ENCODE peak calls at places on chromosomes 16 and 17, in five cellular contexts. S is pancreas, F is stomach, M is AG04450, V is brain microvascular endothelial cell. U is an unnamed sample.
A peak's percentile ranks its signal among the peaks of the same experiment; 100 is the strongest.

GRCh38 chr17:34633760-34634159 is 54.4 kb downstream of the TMEM132E start:
- DNase-seq in S (no peak), F (no peak), M (no peak), V (no peak), U (no peak)

GRCh38 chr17:60909405-60909804 is 231.8 kb downstream of the BCAS3 start:
- DNase-seq in F (no peak), M (no peak), V (no peak), S (no peak), U (no peak)

GRCh38 chr17:65279456-65279855 is 142.3 kb downstream of the RGS9 start:
- DNase-seq in V (no peak), F (no peak), S (no peak), M (no peak), U (no peak)

GRCh38 chr17:42541041-42541833 is 5.2 kb downstream of the NAGLU start:
- DNase-seq in S (no peak), V (no peak), F (peak; percentile 48), M (no peak), U (no peak)

GRCh38 chr17:19508327-19508867 is 25.3 kb upstream of the SLC47A1 start:
- DNase-seq in F (no peak), V (no peak), S (peak; percentile 31), M (no peak), U (peak; percentile 31)

GRCh38 chr17:50426814-50427787 is 1.1 kb downstream of the ACSF2 start:
- DNase-seq in S (no peak), F (peak; percentile 56), V (peak; percentile 40), M (no peak), U (peak; percentile 17)

GRCh38 chr17:52827526-52827925 is 669.0 kb upstream of the CA10 start:
- DNase-seq in F (no peak), M (no peak), V (no peak), S (no peak), U (no peak)

GRCh38 chr17:82645516-82645915 is 2.7 kb downstream of the WDR45B start:
- DNase-seq in S (no peak), M (no peak), V (no peak), F (no peak), U (no peak)

GRCh38 chr16:75293173-75293572 is 41.7 kb upstream of the BCAR1 start:
- DNase-seq in F (no peak), V (no peak), M (no peak), S (no peak), U (no peak)

GRCh38 chr16:54542805-54543504 is 256.4 kb upstream of the IRX3 start:
- DNase-seq in F (no peak), S (no peak), V (no peak), M (no peak), U (no peak)

GRCh38 chr17:58315281-58315711 is 13.3 kb downstream of the TSPOAP1 start:
- DNase-seq in V (no peak), M (no peak), S (peak; percentile 1), F (peak; percentile 5), U (no peak)

GRCh38 chr17:17108681-17109049 is 66.4 kb downstream of the MPRIP start:
- DNase-seq in V (no peak), M (no peak), S (peak; percentile 41), F (peak; percentile 57), U (peak; percentile 16)

DNA sequence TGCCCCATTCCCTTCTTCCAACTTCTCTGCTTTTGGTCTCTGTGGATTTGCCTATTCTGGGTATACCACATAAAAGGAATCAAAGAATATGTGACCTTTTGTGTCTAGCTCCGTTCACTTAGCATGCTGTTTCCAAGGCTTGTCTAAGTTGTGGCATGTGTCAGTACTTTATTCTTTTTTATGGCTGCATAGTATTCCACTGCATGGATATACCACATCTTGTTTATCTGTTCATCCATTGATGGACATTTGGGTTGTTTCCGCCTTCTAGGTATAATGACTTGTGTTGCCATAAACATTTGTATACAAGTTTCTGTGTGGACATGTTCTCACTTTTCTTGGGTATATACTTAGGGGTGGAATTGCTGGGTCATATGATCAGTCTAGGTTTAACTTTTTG is 432.6 kb downstream of the MAF start:
- DNase-seq in F (no peak), M (no peak), S (no peak), V (no peak), U (no peak)
- H3K4me3 ChIP-seq in F (no peak overlapping the region), M (no peak overlapping the region), S (no peak overlapping the region), V (no peak overlapping the region), U (no peak overlapping the region)

GRCh38 chr16:10979717-10980601 is 35.6 kb downstream of the CLEC16A start:
- DNase-seq in F (no peak), M (no peak), S (no peak), V (no peak), U (no peak)

GRCh38 chr16:10976663-10977062 is 32.3 kb downstream of the CLEC16A start:
- DNase-seq in V (no peak), S (no peak), F (no peak), M (no peak), U (no peak)

GRCh38 chr16:10978124-10978523 is 33.8 kb downstream of the CLEC16A start:
- DNase-seq in V (no peak), F (no peak), M (no peak), S (no peak), U (no peak)

GRCh38 chr16:10980811-10981210 is 36.4 kb downstream of the CLEC16A start:
- DNase-seq in F (no peak), V (no peak), S (no peak), M (no peak), U (no peak)

GRCh38 chr16:10978846-10979446 is 34.6 kb downstream of the CLEC16A start:
- DNase-seq in M (no peak), S (no peak), V (no peak), F (no peak), U (no peak)
- H3K4me3 ChIP-seq in M (no peak overlapping the region), S (no peak overlapping the region), V (no peak overlapping the region), F (no peak overlapping the region), U (no peak overlapping the region)

DNA sequence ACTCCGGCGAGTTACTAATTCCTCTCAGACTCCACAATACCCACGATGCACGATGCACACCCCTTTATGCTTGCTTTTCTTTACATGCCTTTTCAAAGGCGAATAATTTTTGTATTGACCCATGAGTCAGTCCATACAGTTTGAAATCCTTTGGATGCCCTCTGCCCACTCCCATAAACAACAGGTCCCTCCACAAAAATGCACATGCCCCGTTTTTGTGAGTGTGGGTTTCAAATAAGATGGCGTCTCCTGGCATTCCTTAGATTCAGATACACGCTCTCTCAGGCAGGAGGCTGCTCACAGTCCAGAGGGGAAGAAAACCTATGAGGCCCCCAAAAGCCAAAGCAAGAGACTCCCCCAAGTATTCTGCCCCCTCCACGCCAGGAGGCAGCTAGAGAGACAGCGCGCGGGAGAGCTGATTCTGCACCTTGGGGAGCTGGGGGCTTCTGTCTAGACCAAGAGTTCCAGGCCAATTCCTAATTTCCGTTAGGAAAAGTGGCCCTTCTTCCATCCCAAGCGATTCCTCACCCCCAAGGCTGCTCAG is 19.6 kb upstream of the HOXB9 start:
- DNase-seq in S (no peak), V (no peak), M (no peak), F (no peak), U (no peak)
- H3K4me3 ChIP-seq in S (no peak overlapping the region), V (no peak overlapping the region), M (no peak overlapping the region), F (no peak overlapping the region), U (no peak overlapping the region)

DNA sequence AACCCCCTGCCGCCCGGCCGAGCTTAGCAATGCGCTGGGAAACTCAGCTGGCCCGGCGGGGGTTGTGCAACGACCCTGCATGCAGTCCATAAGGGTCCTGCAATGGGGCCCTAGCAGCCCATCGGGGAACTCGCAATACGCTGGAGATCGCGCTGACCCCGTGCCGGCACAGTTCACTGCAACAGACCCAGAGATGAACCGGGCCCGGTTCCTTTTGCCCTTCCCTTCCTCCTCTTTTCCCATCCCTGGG is 367 bp downstream of the SLC25A11 start:
- DNase-seq in S (no peak), F (no peak), M (no peak), V (no peak), U (peak; percentile 44)
- H3K4me3 ChIP-seq in S (peak overlapping the region; percentile 52), F (peak overlapping the region; percentile 70), M (peak overlapping the region; percentile 92), V (peak overlapping the region; percentile 85), U (peak overlapping the region; percentile 84)

GRCh38 chr16:55701442-55702319 is 45.9 kb downstream of the SLC6A2 start:
- DNase-seq in V (peak; percentile 20), F (peak; percentile 76), M (peak; percentile 6), S (peak; percentile 46), U (peak; percentile 45)
- H3K4me3 ChIP-seq in V (no peak overlapping the region), F (no peak overlapping the region), M (no peak overlapping the region), S (no peak overlapping the region), U (no peak overlapping the region)

DNA sequence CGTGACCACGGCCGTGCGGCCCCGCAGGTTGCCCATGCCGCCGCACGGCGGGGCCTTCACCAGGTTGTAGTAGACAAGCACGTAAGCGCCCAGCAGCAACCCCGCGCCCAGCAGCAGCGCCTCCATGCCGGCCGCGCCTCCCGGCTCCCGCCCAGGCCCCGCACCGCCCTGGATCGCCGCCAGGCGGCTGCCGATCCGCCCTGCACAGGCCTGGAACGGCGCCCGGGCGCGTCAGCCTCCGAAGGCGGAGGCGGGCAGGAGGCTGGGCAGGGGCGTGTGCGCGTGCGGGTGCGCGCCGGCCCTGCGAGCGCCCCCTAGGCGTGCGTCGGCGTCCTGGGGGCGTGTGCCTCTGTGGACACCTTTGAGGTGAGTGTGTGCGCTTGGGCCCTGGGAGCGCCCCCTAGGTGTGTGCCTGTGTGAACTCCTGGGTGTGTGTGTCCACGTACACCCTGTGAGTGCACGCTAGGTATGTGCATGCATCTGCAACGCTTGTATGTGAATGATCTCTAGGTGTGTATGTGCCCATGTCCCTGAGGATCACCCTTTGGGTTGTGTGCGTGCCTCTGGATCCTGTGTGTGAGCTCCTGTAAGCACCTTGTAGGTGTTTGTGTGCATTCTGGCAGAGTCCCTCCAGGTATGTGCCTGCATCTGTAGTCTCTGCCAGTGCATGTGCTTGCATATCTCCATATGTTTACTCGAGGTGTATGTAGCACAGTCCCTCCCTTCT is at the start of gene DHRS13:
- DNase-seq in M (peak; percentile 57), F (peak; percentile 96), S (peak; percentile 90), V (peak; percentile 68), U (peak; percentile 90)
- H3K4me3 ChIP-seq in M (peak within 1 kb of the TSS; percentile 66), F (peak within 1 kb of the TSS; percentile 65), S (peak within 1 kb of the TSS; percentile 64), V (peak within 1 kb of the TSS; percentile 57), U (peak within 1 kb of the TSS; percentile 83)

GRCh38 chr17:47235506-47235905 is 18.1 kb upstream of the ITGB3 start:
- DNase-seq in F (no peak), S (no peak), V (no peak), M (no peak), U (no peak)
- H3K4me3 ChIP-seq in F (no peak overlapping the region), S (no peak overlapping the region), V (no peak overlapping the region), M (no peak overlapping the region), U (no peak overlapping the region)